ENCODE peak calls at places on chromosomes 13 and 19, in eight cellular contexts. One of them, this sample, is unnamed.

GRCh38 chr13:98014766-98015165 is 61.3 kb downstream of the IPO5 start:
- DNase-seq in fibroblast of the conjunctiva: no peak
- DNase-seq in HT1080: peak; percentile 84
- DNase-seq in epithelial cell of esophagus: peak; percentile 74
- DNase-seq in cardiac fibroblast: peak; percentile 94
- DNase-seq in NCI-H345: no peak
- DNase-seq in activated T-helper 1 cell treated with Interleukin-2 at 50 U/mL for 16 hours: no peak
- DNase-seq in activated CD8-positive, alpha-beta memory T cell treated with anti-CD3 and anti-CD28 coated beads, Interleukin-2, amount 50 U/mL, for 48 hours: no peak
- DNase-seq in this sample: no peak

GRCh38 chr13:111168116-111168515 is 53.0 kb downstream of the ARHGEF7 start:
- DNase-seq in epithelial cell of esophagus: no peak
- DNase-seq in NCI-H345: no peak
- DNase-seq in HT1080: no peak
- DNase-seq in activated T-helper 1 cell treated with Interleukin-2 at 50 U/mL for 16 hours: no peak
- DNase-seq in cardiac fibroblast: no peak
- DNase-seq in fibroblast of the conjunctiva: no peak
- DNase-seq in activated CD8-positive, alpha-beta memory T cell treated with anti-CD3 and anti-CD28 coated beads, Interleukin-2, amount 50 U/mL, for 48 hours: no peak
- DNase-seq in this sample: no peak

GRCh38 chr13:105721056-105721455 is 814.4 kb downstream of the EFNB2 start:
- DNase-seq in HT1080: no peak
- DNase-seq in fibroblast of the conjunctiva: no peak
- DNase-seq in activated T-helper 1 cell treated with Interleukin-2 at 50 U/mL for 16 hours: no peak
- DNase-seq in cardiac fibroblast: peak; percentile 35
- DNase-seq in NCI-H345: no peak
- DNase-seq in epithelial cell of esophagus: peak; percentile 49
- DNase-seq in activated CD8-positive, alpha-beta memory T cell treated with anti-CD3 and anti-CD28 coated beads, Interleukin-2, amount 50 U/mL, for 48 hours: no peak
- DNase-seq in this sample: no peak

GRCh38 chr13:114119196-114119595 is 13.2 kb downstream of the RASA3 start:
- DNase-seq in fibroblast of the conjunctiva: no peak
- DNase-seq in epithelial cell of esophagus: peak; percentile 47
- DNase-seq in activated CD8-positive, alpha-beta memory T cell treated with anti-CD3 and anti-CD28 coated beads, Interleukin-2, amount 50 U/mL, for 48 hours: no peak
- DNase-seq in HT1080: peak; percentile 94
- DNase-seq in cardiac fibroblast: peak; percentile 91
- DNase-seq in NCI-H345: no peak
- DNase-seq in activated T-helper 1 cell treated with Interleukin-2 at 50 U/mL for 16 hours: no peak
- DNase-seq in this sample: no peak

GRCh38 chr13:90519157-90519556 is 828.3 kb upstream of the MIR17HG start:
- DNase-seq in NCI-H345: no peak
- DNase-seq in activated T-helper 1 cell treated with Interleukin-2 at 50 U/mL for 16 hours: no peak
- DNase-seq in epithelial cell of esophagus: no peak
- DNase-seq in cardiac fibroblast: no peak
- DNase-seq in HT1080: no peak
- DNase-seq in activated CD8-positive, alpha-beta memory T cell treated with anti-CD3 and anti-CD28 coated beads, Interleukin-2, amount 50 U/mL, for 48 hours: no peak
- DNase-seq in fibroblast of the conjunctiva: no peak
- DNase-seq in this sample: no peak

GRCh38 chr19:16205205-16206045 is 7.7 kb downstream of the AP1M1 start:
- DNase-seq in cardiac fibroblast: no peak
- DNase-seq in HT1080: no peak
- DNase-seq in fibroblast of the conjunctiva: no peak
- DNase-seq in activated CD8-positive, alpha-beta memory T cell treated with anti-CD3 and anti-CD28 coated beads, Interleukin-2, amount 50 U/mL, for 48 hours: no peak
- DNase-seq in activated T-helper 1 cell treated with Interleukin-2 at 50 U/mL for 16 hours: no peak
- DNase-seq in epithelial cell of esophagus: no peak
- DNase-seq in NCI-H345: no peak
- DNase-seq in this sample: no peak

GRCh38 chr19:52307275-52307674 is 10.3 kb downstream of the ZNF480 start:
- DNase-seq in fibroblast of the conjunctiva: no peak
- DNase-seq in HT1080: peak; percentile 2
- DNase-seq in activated T-helper 1 cell treated with Interleukin-2 at 50 U/mL for 16 hours: no peak
- DNase-seq in epithelial cell of esophagus: peak; percentile 8
- DNase-seq in NCI-H345: no peak
- DNase-seq in cardiac fibroblast: peak; percentile 38
- DNase-seq in activated CD8-positive, alpha-beta memory T cell treated with anti-CD3 and anti-CD28 coated beads, Interleukin-2, amount 50 U/mL, for 48 hours: no peak
- DNase-seq in this sample: no peak

GRCh38 chr19:39247701-39248664 is 673 bp downstream of the IFNL4 start:
- DNase-seq in HT1080: no peak
- DNase-seq in cardiac fibroblast: no peak
- DNase-seq in fibroblast of the conjunctiva: no peak
- DNase-seq in activated T-helper 1 cell treated with Interleukin-2 at 50 U/mL for 16 hours: no peak
- DNase-seq in epithelial cell of esophagus: peak; percentile 13
- DNase-seq in NCI-H345: peak; percentile 25
- DNase-seq in activated CD8-positive, alpha-beta memory T cell treated with anti-CD3 and anti-CD28 coated beads, Interleukin-2, amount 50 U/mL, for 48 hours: no peak
- DNase-seq in this sample: no peak

GRCh38 chr13:85441364-85441763 is 357.9 kb downstream of the SLITRK6 start:
- DNase-seq in fibroblast of the conjunctiva: no peak
- DNase-seq in epithelial cell of esophagus: no peak
- DNase-seq in HT1080: no peak
- DNase-seq in activated CD8-positive, alpha-beta memory T cell treated with anti-CD3 and anti-CD28 coated beads, Interleukin-2, amount 50 U/mL, for 48 hours: no peak
- DNase-seq in NCI-H345: no peak
- DNase-seq in cardiac fibroblast: no peak
- DNase-seq in activated T-helper 1 cell treated with Interleukin-2 at 50 U/mL for 16 hours: no peak
- DNase-seq in this sample: no peak

GRCh38 chr13:35469781-35470380 is 6.6 kb downstream of the MAB21L1 start:
- DNase-seq in cardiac fibroblast: no peak
- DNase-seq in activated T-helper 1 cell treated with Interleukin-2 at 50 U/mL for 16 hours: no peak
- DNase-seq in HT1080: no peak
- DNase-seq in NCI-H345: no peak
- DNase-seq in fibroblast of the conjunctiva: no peak
- DNase-seq in epithelial cell of esophagus: no peak
- DNase-seq in activated CD8-positive, alpha-beta memory T cell treated with anti-CD3 and anti-CD28 coated beads, Interleukin-2, amount 50 U/mL, for 48 hours: no peak
- DNase-seq in this sample: no peak

GRCh38 chr19:48696353-48697010 is 711 bp downstream of the FUT2 start:
- DNase-seq in epithelial cell of esophagus: peak; percentile 58
- DNase-seq in activated CD8-positive, alpha-beta memory T cell treated with anti-CD3 and anti-CD28 coated beads, Interleukin-2, amount 50 U/mL, for 48 hours: no peak
- DNase-seq in cardiac fibroblast: no peak
- DNase-seq in NCI-H345: no peak
- DNase-seq in activated T-helper 1 cell treated with Interleukin-2 at 50 U/mL for 16 hours: no peak
- DNase-seq in fibroblast of the conjunctiva: no peak
- DNase-seq in HT1080: no peak
- DNase-seq in this sample: no peak

GRCh38 chr13:31631071-31631470 is 108.3 kb upstream of the RXFP2 start:
- DNase-seq in NCI-H345: no peak
- DNase-seq in epithelial cell of esophagus: no peak
- DNase-seq in cardiac fibroblast: peak; percentile 54
- DNase-seq in activated T-helper 1 cell treated with Interleukin-2 at 50 U/mL for 16 hours: no peak
- DNase-seq in fibroblast of the conjunctiva: no peak
- DNase-seq in activated CD8-positive, alpha-beta memory T cell treated with anti-CD3 and anti-CD28 coated beads, Interleukin-2, amount 50 U/mL, for 48 hours: no peak
- DNase-seq in HT1080: peak; percentile 33
- DNase-seq in this sample: no peak

GRCh38 chr19:49200238-49200862 is 42.8 kb downstream of the TRPM4 start:
- DNase-seq in NCI-H345: no peak
- DNase-seq in activated T-helper 1 cell treated with Interleukin-2 at 50 U/mL for 16 hours: no peak
- DNase-seq in HT1080: no peak
- DNase-seq in epithelial cell of esophagus: peak; percentile 50
- DNase-seq in activated CD8-positive, alpha-beta memory T cell treated with anti-CD3 and anti-CD28 coated beads, Interleukin-2, amount 50 U/mL, for 48 hours: peak; percentile 69
- DNase-seq in cardiac fibroblast: peak; percentile 25
- DNase-seq in fibroblast of the conjunctiva: no peak
- DNase-seq in this sample: no peak

GRCh38 chr13:113820813-113821651 is 42.8 kb downstream of the GAS6 start:
- DNase-seq in epithelial cell of esophagus: peak; percentile 94
- DNase-seq in cardiac fibroblast: peak; percentile 97
- DNase-seq in NCI-H345: peak; percentile 88
- DNase-seq in activated T-helper 1 cell treated with Interleukin-2 at 50 U/mL for 16 hours: no peak
- DNase-seq in HT1080: peak; percentile 98
- DNase-seq in fibroblast of the conjunctiva: peak; percentile 93
- DNase-seq in activated CD8-positive, alpha-beta memory T cell treated with anti-CD3 and anti-CD28 coated beads, Interleukin-2, amount 50 U/mL, for 48 hours: no peak
- DNase-seq in this sample: no peak

GRCh38 chr19:13149628-13150186 is 468 bp downstream of the STX10 start:
- DNase-seq in fibroblast of the conjunctiva: no peak
- DNase-seq in cardiac fibroblast: peak; percentile 52
- DNase-seq in activated T-helper 1 cell treated with Interleukin-2 at 50 U/mL for 16 hours: no peak
- DNase-seq in NCI-H345: no peak
- DNase-seq in activated CD8-positive, alpha-beta memory T cell treated with anti-CD3 and anti-CD28 coated beads, Interleukin-2, amount 50 U/mL, for 48 hours: peak; percentile 76
- DNase-seq in epithelial cell of esophagus: peak; percentile 38
- DNase-seq in HT1080: peak; percentile 49
- DNase-seq in this sample: no peak

GRCh38 chr13:99384468-99384867 is 77.3 kb upstream of the GPR183 start:
- DNase-seq in HT1080: no peak
- DNase-seq in activated T-helper 1 cell treated with Interleukin-2 at 50 U/mL for 16 hours: peak; percentile 29
- DNase-seq in activated CD8-positive, alpha-beta memory T cell treated with anti-CD3 and anti-CD28 coated beads, Interleukin-2, amount 50 U/mL, for 48 hours: peak; percentile 63
- DNase-seq in cardiac fibroblast: no peak
- DNase-seq in epithelial cell of esophagus: no peak
- DNase-seq in NCI-H345: no peak
- DNase-seq in fibroblast of the conjunctiva: no peak
- DNase-seq in this sample: no peak

GRCh38 chr13:101146101-101146898 is 270.0 kb downstream of the NALCN start:
- DNase-seq in cardiac fibroblast: peak; percentile 24
- DNase-seq in fibroblast of the conjunctiva: no peak
- DNase-seq in NCI-H345: no peak
- DNase-seq in epithelial cell of esophagus: no peak
- DNase-seq in activated T-helper 1 cell treated with Interleukin-2 at 50 U/mL for 16 hours: no peak
- DNase-seq in HT1080: no peak
- DNase-seq in activated CD8-positive, alpha-beta memory T cell treated with anti-CD3 and anti-CD28 coated beads, Interleukin-2, amount 50 U/mL, for 48 hours: no peak
- DNase-seq in this sample: no peak

GRCh38 chr19:19185853-19186728 is 5.9 kb downstream of the BORCS8 start:
- DNase-seq in activated CD8-positive, alpha-beta memory T cell treated with anti-CD3 and anti-CD28 coated beads, Interleukin-2, amount 50 U/mL, for 48 hours: peak; percentile 72
- DNase-seq in epithelial cell of esophagus: peak; percentile 67
- DNase-seq in HT1080: peak; percentile 19
- DNase-seq in fibroblast of the conjunctiva: no peak
- DNase-seq in NCI-H345: peak; percentile 22
- DNase-seq in cardiac fibroblast: peak; percentile 59
- DNase-seq in activated T-helper 1 cell treated with Interleukin-2 at 50 U/mL for 16 hours: peak; percentile 47
- DNase-seq in this sample: peak; percentile 54

GRCh38 chr13:33207616-33207964 is 78.0 kb downstream of the STARD13 start:
- DNase-seq in HT1080: peak; percentile 48
- DNase-seq in activated T-helper 1 cell treated with Interleukin-2 at 50 U/mL for 16 hours: no peak
- DNase-seq in cardiac fibroblast: peak; percentile 94
- DNase-seq in fibroblast of the conjunctiva: peak; percentile 83
- DNase-seq in activated CD8-positive, alpha-beta memory T cell treated with anti-CD3 and anti-CD28 coated beads, Interleukin-2, amount 50 U/mL, for 48 hours: no peak
- DNase-seq in NCI-H345: no peak
- DNase-seq in epithelial cell of esophagus: peak; percentile 88
- DNase-seq in this sample: no peak

GRCh38 chr13:70816853-70817252 is 708.6 kb upstream of the KLHL1 start:
- DNase-seq in activated CD8-positive, alpha-beta memory T cell treated with anti-CD3 and anti-CD28 coated beads, Interleukin-2, amount 50 U/mL, for 48 hours: no peak
- DNase-seq in HT1080: no peak
- DNase-seq in fibroblast of the conjunctiva: no peak
- DNase-seq in NCI-H345: no peak
- DNase-seq in epithelial cell of esophagus: peak; percentile 2
- DNase-seq in activated T-helper 1 cell treated with Interleukin-2 at 50 U/mL for 16 hours: no peak
- DNase-seq in cardiac fibroblast: no peak
- DNase-seq in this sample: no peak

GRCh38 chr13:77650409-77650808 is 47.1 kb upstream of the SLAIN1 start:
- DNase-seq in activated CD8-positive, alpha-beta memory T cell treated with anti-CD3 and anti-CD28 coated beads, Interleukin-2, amount 50 U/mL, for 48 hours: no peak
- DNase-seq in NCI-H345: no peak
- DNase-seq in activated T-helper 1 cell treated with Interleukin-2 at 50 U/mL for 16 hours: no peak
- DNase-seq in HT1080: no peak
- DNase-seq in cardiac fibroblast: no peak
- DNase-seq in epithelial cell of esophagus: no peak
- DNase-seq in fibroblast of the conjunctiva: no peak
- DNase-seq in this sample: no peak

This sample was measured in activated T-helper 9 cell treated with anti-CD3 and anti-CD28 coated beads, Interleukin-2, amount 50 U/mL, for 16 hours.